ENCODE peak calls at places on chromosomes 1 and 21, in nine cellular contexts. One of them, this sample, is unnamed.

GRCh38 chr1:174916846-174917245 is 82.9 kb upstream of the CACYBP start:
- DNase-seq in endodermal cell: no peak
- DNase-seq in RCC 7860: no peak
- DNase-seq in activated T-helper 9 cell treated with anti-CD3 and anti-CD28 coated beads, Interleukin-2, amount 50 U/mL, for 16 hours: no peak
- DNase-seq in OCI-LY7: no peak
- DNase-seq in activated naive CD4-positive, alpha-beta T cell: no peak
- DNase-seq in activated CD4-positive, alpha-beta T cell treated with anti-CD3 and anti-CD28 coated beads, Interleukin-2, amount 50 U/mL, for 4 hours: no peak
- DNase-seq in psoas muscle: no peak
- DNase-seq in T-helper 2 cell: no peak
- DNase-seq in this sample: no peak

GRCh38 chr1:225635649-225636048 is 17.3 kb downstream of the ENAH start:
- DNase-seq in endodermal cell: no peak
- DNase-seq in RCC 7860: no peak
- DNase-seq in activated CD4-positive, alpha-beta T cell treated with anti-CD3 and anti-CD28 coated beads, Interleukin-2, amount 50 U/mL, for 4 hours: no peak
- DNase-seq in activated naive CD4-positive, alpha-beta T cell: no peak
- DNase-seq in OCI-LY7: no peak
- DNase-seq in psoas muscle: no peak
- DNase-seq in activated T-helper 9 cell treated with anti-CD3 and anti-CD28 coated beads, Interleukin-2, amount 50 U/mL, for 16 hours: no peak
- DNase-seq in T-helper 2 cell: no peak
- DNase-seq in this sample: no peak

GRCh38 chr1:59570524-59570923 is 244.2 kb upstream of the HOOK1 start:
- DNase-seq in OCI-LY7: peak; percentile 14
- DNase-seq in activated naive CD4-positive, alpha-beta T cell: no peak
- DNase-seq in T-helper 2 cell: peak; percentile 38
- DNase-seq in activated T-helper 9 cell treated with anti-CD3 and anti-CD28 coated beads, Interleukin-2, amount 50 U/mL, for 16 hours: no peak
- DNase-seq in activated CD4-positive, alpha-beta T cell treated with anti-CD3 and anti-CD28 coated beads, Interleukin-2, amount 50 U/mL, for 4 hours: no peak
- DNase-seq in psoas muscle: no peak
- DNase-seq in RCC 7860: no peak
- DNase-seq in endodermal cell: no peak
- DNase-seq in this sample: no peak

GRCh38 chr1:41843378-41843777 is 75.3 kb downstream of the HIVEP3 start:
- DNase-seq in OCI-LY7: no peak
- DNase-seq in RCC 7860: no peak
- DNase-seq in T-helper 2 cell: no peak
- DNase-seq in activated CD4-positive, alpha-beta T cell treated with anti-CD3 and anti-CD28 coated beads, Interleukin-2, amount 50 U/mL, for 4 hours: no peak
- DNase-seq in activated naive CD4-positive, alpha-beta T cell: no peak
- DNase-seq in endodermal cell: no peak
- DNase-seq in psoas muscle: no peak
- DNase-seq in activated T-helper 9 cell treated with anti-CD3 and anti-CD28 coated beads, Interleukin-2, amount 50 U/mL, for 16 hours: no peak
- DNase-seq in this sample: no peak

GRCh38 chr1:55988963-55989452 is 590.4 kb downstream of the PLPP3 start:
- DNase-seq in T-helper 2 cell: no peak
- DNase-seq in activated CD4-positive, alpha-beta T cell treated with anti-CD3 and anti-CD28 coated beads, Interleukin-2, amount 50 U/mL, for 4 hours: no peak
- DNase-seq in RCC 7860: no peak
- DNase-seq in OCI-LY7: no peak
- DNase-seq in activated T-helper 9 cell treated with anti-CD3 and anti-CD28 coated beads, Interleukin-2, amount 50 U/mL, for 16 hours: no peak
- DNase-seq in activated naive CD4-positive, alpha-beta T cell: no peak
- DNase-seq in endodermal cell: no peak
- DNase-seq in psoas muscle: no peak
- DNase-seq in this sample: no peak

GRCh38 chr21:41759214-41759840 is 7.5 kb downstream of the RIPK4 start:
- DNase-seq in OCI-LY7: no peak
- DNase-seq in activated CD4-positive, alpha-beta T cell treated with anti-CD3 and anti-CD28 coated beads, Interleukin-2, amount 50 U/mL, for 4 hours: no peak
- DNase-seq in activated T-helper 9 cell treated with anti-CD3 and anti-CD28 coated beads, Interleukin-2, amount 50 U/mL, for 16 hours: no peak
- DNase-seq in activated naive CD4-positive, alpha-beta T cell: no peak
- DNase-seq in RCC 7860: peak; percentile 62
- DNase-seq in T-helper 2 cell: no peak
- DNase-seq in psoas muscle: no peak
- DNase-seq in endodermal cell: peak; percentile 51
- DNase-seq in this sample: no peak

GRCh38 chr21:45316871-45317400 is 29.2 kb upstream of the POFUT2 start:
- DNase-seq in activated T-helper 9 cell treated with anti-CD3 and anti-CD28 coated beads, Interleukin-2, amount 50 U/mL, for 16 hours: no peak
- DNase-seq in psoas muscle: peak; percentile 26
- DNase-seq in endodermal cell: no peak
- DNase-seq in T-helper 2 cell: no peak
- DNase-seq in activated naive CD4-positive, alpha-beta T cell: no peak
- DNase-seq in RCC 7860: no peak
- DNase-seq in activated CD4-positive, alpha-beta T cell treated with anti-CD3 and anti-CD28 coated beads, Interleukin-2, amount 50 U/mL, for 4 hours: no peak
- DNase-seq in OCI-LY7: no peak
- DNase-seq in this sample: no peak

GRCh38 chr21:31732891-31733520 is 1.1 kb upstream of the SCAF4 start:
- DNase-seq in OCI-LY7: peak; percentile 60
- DNase-seq in RCC 7860: no peak
- DNase-seq in T-helper 2 cell: no peak
- DNase-seq in activated T-helper 9 cell treated with anti-CD3 and anti-CD28 coated beads, Interleukin-2, amount 50 U/mL, for 16 hours: no peak
- DNase-seq in activated CD4-positive, alpha-beta T cell treated with anti-CD3 and anti-CD28 coated beads, Interleukin-2, amount 50 U/mL, for 4 hours: no peak
- DNase-seq in psoas muscle: no peak
- DNase-seq in activated naive CD4-positive, alpha-beta T cell: peak; percentile 4
- DNase-seq in endodermal cell: peak; percentile 71
- DNase-seq in this sample: no peak

GRCh38 chr1:67880056-67880601 is 46.9 kb upstream of the GNG12 start:
- DNase-seq in endodermal cell: no peak
- DNase-seq in RCC 7860: peak; percentile 85
- DNase-seq in activated naive CD4-positive, alpha-beta T cell: no peak
- DNase-seq in activated T-helper 9 cell treated with anti-CD3 and anti-CD28 coated beads, Interleukin-2, amount 50 U/mL, for 16 hours: no peak
- DNase-seq in OCI-LY7: no peak
- DNase-seq in T-helper 2 cell: no peak
- DNase-seq in activated CD4-positive, alpha-beta T cell treated with anti-CD3 and anti-CD28 coated beads, Interleukin-2, amount 50 U/mL, for 4 hours: no peak
- DNase-seq in psoas muscle: no peak
- DNase-seq in this sample: no peak

GRCh38 chr1:63414691-63415090 is 47.3 kb downstream of the ALG6 start:
- DNase-seq in T-helper 2 cell: no peak
- DNase-seq in activated T-helper 9 cell treated with anti-CD3 and anti-CD28 coated beads, Interleukin-2, amount 50 U/mL, for 16 hours: no peak
- DNase-seq in endodermal cell: no peak
- DNase-seq in psoas muscle: no peak
- DNase-seq in RCC 7860: no peak
- DNase-seq in activated CD4-positive, alpha-beta T cell treated with anti-CD3 and anti-CD28 coated beads, Interleukin-2, amount 50 U/mL, for 4 hours: no peak
- DNase-seq in OCI-LY7: no peak
- DNase-seq in activated naive CD4-positive, alpha-beta T cell: no peak
- DNase-seq in this sample: no peak

GRCh38 chr1:5839811-5840550 is 152.2 kb downstream of the NPHP4 start:
- DNase-seq in T-helper 2 cell: no peak
- DNase-seq in OCI-LY7: no peak
- DNase-seq in activated T-helper 9 cell treated with anti-CD3 and anti-CD28 coated beads, Interleukin-2, amount 50 U/mL, for 16 hours: no peak
- DNase-seq in psoas muscle: no peak
- DNase-seq in activated CD4-positive, alpha-beta T cell treated with anti-CD3 and anti-CD28 coated beads, Interleukin-2, amount 50 U/mL, for 4 hours: no peak
- DNase-seq in activated naive CD4-positive, alpha-beta T cell: no peak
- DNase-seq in RCC 7860: no peak
- DNase-seq in endodermal cell: no peak
- DNase-seq in this sample: no peak

This sample was measured in effector CD8-positive, alpha-beta T cell.